ENCODE peak calls at places on chromosomes 5 and 9, in five cellular contexts. X, Z, L, F and H are unnamed samples.

GRCh38 chr9:136060671-136061371 is 34.3 kb downstream of the NACC2 start:
- DNase-seq in F (no peak), Z (no peak), L (no peak), X (no peak), H (no peak)

GRCh38 chr5:172795401-172795977 is 24.5 kb upstream of the DUSP1 start:
- DNase-seq in L (peak), F (no peak), X (no peak), Z (no peak), H (no peak)

GRCh38 chr9:89390068-89390555 is 71.8 kb downstream of the SECISBP2 start:
- DNase-seq in Z (no peak), L (no peak), X (no peak), F (no peak), H (no peak)

GRCh38 chr9:124868511-124869465 is 6.9 kb downstream of the ARPC5L start:
- DNase-seq in F (peak), Z (peak), X (peak), L (peak), H (peak)

GRCh38 chr9:104817437-104817836 is 53.5 kb downstream of the NIPSNAP3B start:
- DNase-seq in Z (no peak), F (no peak), X (no peak), L (no peak), H (no peak)

GRCh38 chr9:93645921-93646639 is 69.7 kb downstream of the PHF2 start:
- DNase-seq in F (no peak), L (no peak), Z (no peak), X (no peak), H (no peak)

GRCh38 chr9:124038239-124038638 is 26.7 kb downstream of the LHX2 start:
- DNase-seq in F (no peak), L (peak), X (no peak), Z (no peak), H (no peak)

GRCh38 chr5:148090780-148091221 is 27.0 kb downstream of the SPINK5 start:
- DNase-seq in L (no peak), Z (no peak), F (no peak), X (no peak), H (no peak)

GRCh38 chr5:106116682-106117081 is 1554.1 kb downstream of the EFNA5 start:
- DNase-seq in X (no peak), Z (no peak), L (no peak), F (no peak), H (no peak)

GRCh38 chr9:96453625-96454024 is 3.7 kb downstream of the HABP4 start:
- DNase-seq in Z (no peak), L (peak), F (no peak), X (no peak), H (no peak)

GRCh38 chr5:1006656-1007071 is 1.9 kb upstream of the NKD2 start:
- DNase-seq in X (no peak), Z (no peak), F (no peak), L (no peak), H (no peak)

GRCh38 chr9:125988479-125989050 is 241.4 kb downstream of the PBX3 start:
- DNase-seq in Z (no peak), L (no peak), F (no peak), X (no peak), H (no peak)

GRCh38 chr5:23433534-23434306 is 73.7 kb upstream of the PRDM9 start:
- DNase-seq in L (no peak), F (no peak), Z (no peak), X (no peak), H (no peak)

GRCh38 chr5:149314571-149315111 is 30.7 kb upstream of the GRPEL2 start:
- DNase-seq in L (no peak), X (no peak), Z (no peak), F (no peak), H (no peak)

GRCh38 chr9:16960084-16960483 is 89.6 kb upstream of the BNC2 start:
- DNase-seq in X (no peak), F (no peak), Z (no peak), L (no peak), H (no peak)

GRCh38 chr9:127102176-127102575 is 20.3 kb downstream of the ANGPTL2 start:
- DNase-seq in X (no peak), F (no peak), Z (no peak), L (peak), H (no peak)

GRCh38 chr9:134226221-134226930 is 62.0 kb upstream of the RNU6ATAC start:
- DNase-seq in X (no peak), Z (peak), F (no peak), L (peak), H (no peak)

GRCh38 chr9:19894975-19895374 is 106.1 kb upstream of the SLC24A2 start:
- DNase-seq in X (no peak), L (peak), F (no peak), Z (no peak), H (no peak)

GRCh38 chr5:38438757-38439156 is 117.7 kb downstream of the LIFR start:
- DNase-seq in F (no peak), L (no peak), X (no peak), Z (no peak), H (no peak)

GRCh38 chr5:88602584-88602983 is 280.4 kb downstream of the MEF2C start:
- DNase-seq in Z (no peak), X (no peak), F (no peak), L (no peak), H (no peak)

GRCh38 chr5:174799146-174799545 is 74.8 kb downstream of the MSX2 start:
- DNase-seq in X (no peak), Z (no peak), L (peak), F (no peak), H (no peak)

GRCh38 chr9:21935631-21936030 is 58.6 kb downstream of the CDKN2A start:
- DNase-seq in L (no peak), X (no peak), Z (no peak), F (no peak), H (no peak)

GRCh38 chr5:158286827-158287226 is 427.9 kb upstream of the CLINT1 start:
- DNase-seq in Z (no peak), L (no peak), F (no peak), X (no peak), H (no peak)

GRCh38 chr5:93601433-93602175 is 18.6 kb downstream of the NR2F1 start:
- DNase-seq in L (peak), Z (no peak), X (peak), F (no peak), H (no peak)

GRCh38 chr9:98142182-98142924 is 23.3 kb upstream of the TRIM14 start:
- DNase-seq in Z (peak), F (no peak), L (peak), X (no peak), H (no peak)

GRCh38 chr5:115599502-115599901 is 2.8 kb downstream of the TICAM2 start:
- DNase-seq in L (peak), X (no peak), F (no peak), Z (no peak), H (no peak)

GRCh38 chr5:112063191-112063590 is 306.2 kb upstream of the NREP start:
- DNase-seq in F (no peak), L (no peak), Z (no peak), X (no peak), H (no peak)

GRCh38 chr5:121090822-121091221 is 626.7 kb downstream of the PRR16 start:
- DNase-seq in F (no peak), X (no peak), Z (no peak), L (peak), H (no peak)

GRCh38 chr5:37709020-37709419 is 130.8 kb downstream of the GDNF start:
- DNase-seq in X (no peak), F (no peak), L (peak), Z (no peak), H (no peak)

GRCh38 chr5:59039003-59039295 is 456.1 kb downstream of the RAB3C start:
- DNase-seq in F (no peak), X (peak), Z (no peak), L (no peak), H (no peak)

GRCh38 chr5:174520420-174521396 is 203.7 kb upstream of the MSX2 start:
- DNase-seq in X (peak), Z (no peak), L (no peak), F (no peak), H (no peak)

GRCh38 chr5:169350016-169350415 is 49.1 kb upstream of the SLIT3 start:
- DNase-seq in Z (no peak), X (no peak), L (peak), F (no peak), H (no peak)

GRCh38 chr5:39675676-39676075 is 250.9 kb upstream of the DAB2 start:
- DNase-seq in Z (no peak), L (no peak), X (no peak), F (no peak), H (no peak)

GRCh38 chr9:136496181-136496580 is 13.3 kb upstream of the SEC16A start:
- DNase-seq in L (no peak), X (no peak), Z (no peak), F (no peak), H (no peak)

GRCh38 chr9:91905237-91905650 is 44.8 kb downstream of the ROR2 start:
- DNase-seq in Z (no peak), F (no peak), X (no peak), L (no peak), H (no peak)